ENCODE peak calls at places on chromosomes 12 and 14, in four cellular contexts. One of them, this sample, is unnamed.

GRCh38 chr12:22532317-22532716 is 12.0 kb downstream of the C2CD5 start:
- DNase-seq in endodermal cell: no peak
- DNase-seq in lower lobe of right lung: no peak
- DNase-seq in HL-60: no peak
- DNase-seq in this sample: no peak

GRCh38 chr12:120075034-120075616 is 41.4 kb downstream of the RAB35 start:
- DNase-seq in endodermal cell: peak; percentile 30
- DNase-seq in lower lobe of right lung: no peak
- DNase-seq in HL-60: no peak
- DNase-seq in this sample: no peak

GRCh38 chr14:73491256-73491976 is 683 bp downstream of the RIOX1 start:
- DNase-seq in endodermal cell: peak; percentile 85
- DNase-seq in lower lobe of right lung: peak; percentile 78
- DNase-seq in HL-60: peak; percentile 23
- DNase-seq in this sample: peak; percentile 63

GRCh38 chr12:66552753-66553152 is 126.1 kb downstream of the GRIP1 start:
- DNase-seq in HL-60: no peak
- DNase-seq in endodermal cell: no peak
- DNase-seq in lower lobe of right lung: no peak
- DNase-seq in this sample: no peak

GRCh38 chr12:88816201-88816600 is 235.9 kb upstream of the KITLG start:
- DNase-seq in lower lobe of right lung: no peak
- DNase-seq in HL-60: no peak
- DNase-seq in endodermal cell: no peak
- DNase-seq in this sample: no peak

GRCh38 chr14:74988131-74988530 is 14.6 kb upstream of the EIF2B2 start:
- DNase-seq in lower lobe of right lung: no peak
- DNase-seq in endodermal cell: no peak
- DNase-seq in HL-60: no peak
- DNase-seq in this sample: no peak

GRCh38 chr14:98593361-98593761 is 678.6 kb downstream of the BCL11B start:
- DNase-seq in HL-60: no peak
- DNase-seq in lower lobe of right lung: no peak
- DNase-seq in endodermal cell: no peak
- DNase-seq in this sample: no peak

GRCh38 chr14:79064200-79064599 is 894.0 kb downstream of the NRXN3 start:
- DNase-seq in lower lobe of right lung: no peak
- DNase-seq in HL-60: peak; percentile 3
- DNase-seq in endodermal cell: no peak
- DNase-seq in this sample: no peak

GRCh38 chr12:27199638-27200300 is 44.3 kb upstream of the STK38L start:
- DNase-seq in lower lobe of right lung: no peak
- DNase-seq in endodermal cell: no peak
- DNase-seq in HL-60: no peak
- DNase-seq in this sample: no peak

GRCh38 chr12:12646483-12647072 is 34.9 kb downstream of the CREBL2 start:
- DNase-seq in endodermal cell: no peak
- DNase-seq in lower lobe of right lung: no peak
- DNase-seq in HL-60: no peak
- DNase-seq in this sample: no peak

GRCh38 chr14:99118946-99119345 is 153.1 kb downstream of the BCL11B start:
- DNase-seq in HL-60: no peak
- DNase-seq in endodermal cell: peak; percentile 35
- DNase-seq in lower lobe of right lung: no peak
- DNase-seq in this sample: no peak

GRCh38 chr12:110704750-110705149 is 15.8 kb upstream of the HVCN1 start:
- DNase-seq in lower lobe of right lung: no peak
- DNase-seq in endodermal cell: peak; percentile 81
- DNase-seq in HL-60: no peak
- DNase-seq in this sample: no peak

GRCh38 chr12:29317556-29318363 is 63.2 kb downstream of the ERGIC2 start:
- DNase-seq in lower lobe of right lung: no peak
- DNase-seq in endodermal cell: peak; percentile 78
- DNase-seq in HL-60: peak; percentile 52
- DNase-seq in this sample: no peak

GRCh38 chr12:115489253-115489652 is 788.2 kb downstream of the MED13L start:
- DNase-seq in endodermal cell: no peak
- DNase-seq in lower lobe of right lung: no peak
- DNase-seq in HL-60: no peak
- DNase-seq in this sample: no peak

GRCh38 chr14:24071144-24071697 is at the start of gene CPNE6:
- DNase-seq in lower lobe of right lung: peak; percentile 42
- DNase-seq in HL-60: no peak
- DNase-seq in endodermal cell: no peak
- DNase-seq in this sample: no peak

GRCh38 chr12:43841253-43841652 is 5.4 kb downstream of the TMEM117 start:
- DNase-seq in lower lobe of right lung: no peak
- DNase-seq in endodermal cell: no peak
- DNase-seq in HL-60: no peak
- DNase-seq in this sample: no peak

GRCh38 chr14:105149146-105149781 is 19.3 kb downstream of the JAG2 start:
- DNase-seq in lower lobe of right lung: peak; percentile 39
- DNase-seq in endodermal cell: no peak
- DNase-seq in HL-60: no peak
- DNase-seq in this sample: peak; percentile 17

GRCh38 chr14:66359500-66359899 is 126.7 kb upstream of the CCDC196 start:
- DNase-seq in endodermal cell: no peak
- DNase-seq in HL-60: no peak
- DNase-seq in lower lobe of right lung: no peak
- DNase-seq in this sample: no peak

GRCh38 chr14:50094056-50094455 is 22.3 kb downstream of the VCPKMT start:
- DNase-seq in HL-60: no peak
- DNase-seq in lower lobe of right lung: no peak
- DNase-seq in endodermal cell: no peak
- DNase-seq in this sample: no peak

GRCh38 chr14:99899578-99900178 is 106.5 kb downstream of the EML1 start:
- DNase-seq in endodermal cell: no peak
- DNase-seq in HL-60: no peak
- DNase-seq in lower lobe of right lung: no peak
- DNase-seq in this sample: no peak

GRCh38 chr14:87461704-87462103 is 531.3 kb downstream of the GALC start:
- DNase-seq in HL-60: no peak
- DNase-seq in lower lobe of right lung: no peak
- DNase-seq in endodermal cell: no peak
- DNase-seq in this sample: no peak

GRCh38 chr14:34277191-34277590 is 184.8 kb downstream of the SPTSSA start:
- DNase-seq in HL-60: no peak
- DNase-seq in lower lobe of right lung: no peak
- DNase-seq in endodermal cell: no peak
- DNase-seq in this sample: no peak

GRCh38 chr14:75274899-75275569 is 3.6 kb upstream of the FOS start:
- DNase-seq in endodermal cell: peak; percentile 26
- DNase-seq in HL-60: no peak
- DNase-seq in lower lobe of right lung: peak; percentile 86
- DNase-seq in this sample: no peak

GRCh38 chr14:25004389-25004809 is 45.5 kb downstream of the STXBP6 start:
- DNase-seq in lower lobe of right lung: no peak
- DNase-seq in endodermal cell: no peak
- DNase-seq in HL-60: no peak
- DNase-seq in this sample: no peak

GRCh38 chr12:89862511-89863331 is 154.1 kb upstream of the ATP2B1 start:
- DNase-seq in HL-60: peak; percentile 55
- DNase-seq in lower lobe of right lung: no peak
- DNase-seq in endodermal cell: no peak
- DNase-seq in this sample: no peak

GRCh38 chr12:3252416-3252815 is 175.2 kb downstream of the TSPAN9 start:
- DNase-seq in HL-60: no peak
- DNase-seq in lower lobe of right lung: peak; percentile 60
- DNase-seq in endodermal cell: no peak
- DNase-seq in this sample: no peak

GRCh38 chr14:72017290-72017689 is 85.1 kb downstream of the RGS6 start:
- DNase-seq in HL-60: no peak
- DNase-seq in lower lobe of right lung: no peak
- DNase-seq in endodermal cell: no peak
- DNase-seq in this sample: no peak

GRCh38 chr12:60231976-60232907 is 636.4 kb downstream of the SLC16A7 start:
- DNase-seq in endodermal cell: no peak
- DNase-seq in lower lobe of right lung: no peak
- DNase-seq in HL-60: no peak
- DNase-seq in this sample: no peak

GRCh38 chr12:6026998-6027397 is 81.9 kb upstream of the ANO2 start:
- DNase-seq in lower lobe of right lung: no peak
- DNase-seq in HL-60: no peak
- DNase-seq in endodermal cell: no peak
- DNase-seq in this sample: no peak

GRCh38 chr14:91140672-91141071 is 26.8 kb downstream of the DGLUCY start:
- DNase-seq in endodermal cell: peak; percentile 83
- DNase-seq in HL-60: no peak
- DNase-seq in lower lobe of right lung: no peak
- DNase-seq in this sample: no peak

GRCh38 chr14:23517650-23518329 is 33.8 kb downstream of the ZFHX2 start:
- DNase-seq in endodermal cell: no peak
- DNase-seq in HL-60: no peak
- DNase-seq in lower lobe of right lung: no peak
- DNase-seq in this sample: no peak

DNA sequence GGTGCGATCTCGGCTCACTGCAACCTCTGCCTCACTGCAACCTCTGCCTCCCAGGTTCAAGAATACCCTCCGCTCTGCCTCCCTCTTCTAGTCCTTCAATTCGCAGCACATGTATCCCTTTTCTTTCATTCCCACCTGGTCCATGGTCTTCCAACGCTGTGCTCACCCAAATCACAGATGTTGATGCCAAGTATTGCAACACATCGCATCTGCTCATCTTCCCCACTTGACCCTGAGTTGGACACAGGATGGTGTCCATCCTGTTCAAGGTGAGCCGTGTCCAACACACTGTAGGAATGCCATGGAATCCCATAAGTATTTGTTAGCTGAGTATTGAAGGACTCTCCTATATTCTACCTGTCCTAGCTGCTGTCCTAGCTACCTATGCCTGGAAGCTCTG is 50.6 kb upstream of the ETV6 start:
- DNase-seq in lower lobe of right lung: no peak
- DNase-seq in endodermal cell: no peak
- DNase-seq in HL-60: no peak
- DNase-seq in this sample: no peak
- TF ChIP-seq CTCF in lower lobe of right lung: no peak
- TF ChIP-seq CTCF in endodermal cell: no peak
- TF ChIP-seq CTCF in HL-60: no peak
- TF ChIP-seq CTCF in this sample: no peak

GRCh38 chr12:16361142-16361783 is 13.8 kb downstream of the MGST1 start:
- DNase-seq in lower lobe of right lung: no peak
- DNase-seq in endodermal cell: peak; percentile 44
- DNase-seq in HL-60: no peak
- DNase-seq in this sample: no peak

GRCh38 chr12:16358896-16359295 is 11.5 kb downstream of the MGST1 start:
- DNase-seq in HL-60: no peak
- DNase-seq in endodermal cell: no peak
- DNase-seq in lower lobe of right lung: no peak
- DNase-seq in this sample: no peak

GRCh38 chr12:16362550-16362949 is 15.1 kb downstream of the MGST1 start:
- DNase-seq in HL-60: no peak
- DNase-seq in lower lobe of right lung: no peak
- DNase-seq in endodermal cell: no peak
- DNase-seq in this sample: no peak

DNA sequence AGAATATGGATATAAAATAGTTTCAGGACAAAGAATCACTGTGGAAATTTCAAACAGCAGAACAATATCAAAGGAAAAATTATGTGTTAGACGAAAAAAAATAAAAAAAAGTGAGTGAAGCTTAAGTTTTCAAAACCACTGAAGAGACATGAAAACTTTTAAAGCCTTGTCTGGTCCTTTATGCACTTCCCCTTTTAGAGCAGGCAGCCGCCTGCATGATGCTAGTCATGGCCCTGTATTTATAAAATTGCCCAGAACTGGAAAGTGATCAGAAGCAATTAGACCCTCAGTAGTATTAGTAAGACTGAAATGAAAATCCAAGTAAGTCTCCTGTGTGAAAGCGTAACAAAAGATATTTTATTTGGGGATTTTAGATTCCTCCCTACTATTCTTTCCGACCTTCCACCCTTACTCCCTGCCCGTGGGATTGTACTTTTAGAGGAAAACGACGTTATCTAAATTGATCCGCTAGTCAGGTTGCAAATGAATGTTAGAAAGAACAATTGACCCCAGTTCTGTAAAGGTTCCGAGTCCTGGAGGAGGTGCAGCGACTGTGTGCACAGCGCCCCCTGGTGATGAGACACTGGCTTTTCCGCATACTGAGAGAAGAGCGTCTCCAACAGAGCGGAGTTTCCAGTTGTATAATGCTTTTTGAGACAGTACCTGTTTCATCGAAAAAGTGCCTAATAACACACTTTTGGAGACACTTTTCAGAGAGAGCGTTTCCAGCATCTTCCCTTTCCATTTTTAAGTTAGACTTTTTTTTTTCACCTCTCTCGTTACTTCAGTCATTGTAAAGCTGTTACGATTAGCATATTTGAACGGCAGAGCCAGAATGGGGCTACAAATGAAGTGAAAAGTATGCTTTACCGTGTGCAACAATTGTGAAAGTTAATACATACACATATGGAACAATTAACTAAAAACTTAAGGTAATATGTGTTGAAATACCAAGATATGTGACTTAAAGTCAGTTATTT is 12.4 kb downstream of the MGST1 start:
- DNase-seq in lower lobe of right lung: peak; percentile 78
- DNase-seq in HL-60: no peak
- DNase-seq in endodermal cell: peak; percentile 96
- DNase-seq in this sample: peak; percentile 85
- TF ChIP-seq CTCF in lower lobe of right lung: peak; percentile 70
- TF ChIP-seq CTCF in HL-60: peak; percentile 66
- TF ChIP-seq CTCF in endodermal cell: peak; percentile 100
- TF ChIP-seq CTCF in this sample: peak; percentile 90

DNA sequence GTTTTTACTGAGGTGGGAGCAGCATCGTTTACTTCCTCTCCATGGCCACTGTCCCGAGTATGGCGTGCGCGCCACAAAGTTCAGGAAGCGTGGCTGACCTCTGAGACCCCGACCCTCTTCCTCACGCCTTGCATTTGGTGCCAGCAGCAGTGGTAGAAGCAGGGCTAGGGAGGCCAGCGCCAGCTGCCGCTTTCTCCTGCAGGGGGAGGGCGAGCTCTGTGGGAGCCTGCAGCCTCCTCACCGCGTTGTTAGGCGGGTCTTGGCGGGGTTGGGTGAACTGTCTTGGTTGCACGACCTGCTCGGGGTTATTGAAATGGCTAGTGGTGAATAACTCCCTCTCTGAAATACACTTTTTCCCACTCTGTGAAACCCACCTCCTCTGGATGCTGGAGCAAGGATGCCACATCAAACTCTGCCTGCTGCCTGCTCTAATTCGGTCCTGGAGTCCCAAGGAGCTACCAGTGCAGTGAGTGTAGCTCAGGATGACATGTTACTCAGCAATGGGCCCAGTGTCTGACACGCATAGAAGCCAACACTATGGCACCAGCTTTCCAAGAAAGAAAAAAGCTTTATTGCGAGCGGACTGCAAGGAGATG is 22.3 kb upstream of the TDRD9 start:
- DNase-seq in endodermal cell: peak; percentile 86
- DNase-seq in lower lobe of right lung: peak; percentile 36
- DNase-seq in HL-60: no peak
- DNase-seq in this sample: peak; percentile 50
- TF ChIP-seq CTCF in endodermal cell: peak; percentile 63
- TF ChIP-seq CTCF in lower lobe of right lung: no peak
- TF ChIP-seq CTCF in HL-60: peak; percentile 24
- TF ChIP-seq CTCF in this sample: peak; percentile 10

GRCh38 chr12:16187684-16188083 is 89.8 kb downstream of the SLC15A5 start:
- DNase-seq in HL-60: no peak
- DNase-seq in endodermal cell: no peak
- DNase-seq in lower lobe of right lung: no peak
- DNase-seq in this sample: no peak

GRCh38 chr12:16184691-16185090 is 92.8 kb downstream of the SLC15A5 start:
- DNase-seq in HL-60: no peak
- DNase-seq in endodermal cell: no peak
- DNase-seq in lower lobe of right lung: no peak
- DNase-seq in this sample: no peak

GRCh38 chr12:16189849-16190248 is 87.6 kb downstream of the SLC15A5 start:
- DNase-seq in HL-60: no peak
- DNase-seq in lower lobe of right lung: no peak
- DNase-seq in endodermal cell: no peak
- DNase-seq in this sample: no peak
- TF ChIP-seq CTCF in HL-60: peak; percentile 7
- TF ChIP-seq CTCF in lower lobe of right lung: no peak
- TF ChIP-seq CTCF in endodermal cell: peak; percentile 81
- TF ChIP-seq CTCF in this sample: no peak